ENCODE peak calls at places on chromosomes 4 and X, in five cellular contexts. One of them, this sample, is unnamed.

GRCh38 chr4:1376391-1376840 is 29.4 kb downstream of the UVSSA start:
- DNase-seq in hepatocyte: no peak
- DNase-seq in H9: no peak
- DNase-seq in OCI-LY7: no peak
- DNase-seq in mammary epithelial cell: no peak
- DNase-seq in this sample: no peak

GRCh38 chr4:148986951-148987350 is 544.7 kb upstream of the NR3C2 start:
- DNase-seq in hepatocyte: no peak
- DNase-seq in H9: no peak
- DNase-seq in OCI-LY7: no peak
- DNase-seq in mammary epithelial cell: peak
- DNase-seq in this sample: no peak

GRCh38 chr4:82423245-82424054 is 6.8 kb downstream of the HNRNPDL start:
- DNase-seq in hepatocyte: no peak
- DNase-seq in H9: no peak
- DNase-seq in OCI-LY7: no peak
- DNase-seq in mammary epithelial cell: peak
- DNase-seq in this sample: no peak

GRCh38 chr4:90328558-90328957 is 201.4 kb downstream of the CCSER1 start:
- DNase-seq in hepatocyte: peak
- DNase-seq in H9: no peak
- DNase-seq in OCI-LY7: no peak
- DNase-seq in mammary epithelial cell: peak
- DNase-seq in this sample: no peak

GRCh38 chr4:100986360-100986868 is 360.9 kb downstream of the PPP3CA start:
- DNase-seq in hepatocyte: peak
- DNase-seq in H9: peak
- DNase-seq in OCI-LY7: no peak
- DNase-seq in mammary epithelial cell: no peak
- DNase-seq in this sample: no peak

GRCh38 chrX:3728454-3728853 is 15.0 kb upstream of the PRKX start:
- DNase-seq in hepatocyte: no peak
- DNase-seq in H9: no peak
- DNase-seq in OCI-LY7: no peak
- DNase-seq in mammary epithelial cell: no peak
- DNase-seq in this sample: no peak

GRCh38 chr4:74292111-74292870 is 16.0 kb upstream of the EPGN start:
- DNase-seq in hepatocyte: no peak
- DNase-seq in H9: no peak
- DNase-seq in OCI-LY7: no peak
- DNase-seq in mammary epithelial cell: peak
- DNase-seq in this sample: no peak

GRCh38 chrX:129984196-129984962 is 1.9 kb downstream of the BCORL1 start:
- DNase-seq in hepatocyte: peak
- DNase-seq in H9: peak
- DNase-seq in OCI-LY7: peak
- DNase-seq in mammary epithelial cell: no peak
- DNase-seq in this sample: peak

GRCh38 chr4:78960926-78961325 is 21.7 kb upstream of the PAQR3 start:
- DNase-seq in hepatocyte: no peak
- DNase-seq in H9: no peak
- DNase-seq in OCI-LY7: no peak
- DNase-seq in mammary epithelial cell: no peak
- DNase-seq in this sample: no peak

GRCh38 chr4:141131738-141132688 is 1.3 kb downstream of the RNF150 start:
- DNase-seq in hepatocyte: peak
- DNase-seq in H9: peak
- DNase-seq in OCI-LY7: no peak
- DNase-seq in mammary epithelial cell: peak
- DNase-seq in this sample: no peak

GRCh38 chr4:7391637-7392437 is 42.9 kb downstream of the PSAPL1 start:
- DNase-seq in hepatocyte: no peak
- DNase-seq in H9: peak
- DNase-seq in OCI-LY7: no peak
- DNase-seq in mammary epithelial cell: no peak
- DNase-seq in this sample: no peak

GRCh38 chr4:145299380-145300076 is 119.1 kb upstream of the OTUD4 start:
- DNase-seq in hepatocyte: no peak
- DNase-seq in H9: no peak
- DNase-seq in OCI-LY7: peak
- DNase-seq in mammary epithelial cell: peak
- DNase-seq in this sample: peak

GRCh38 chrX:134803551-134804183 is 145.4 kb upstream of the PLAC1 start:
- DNase-seq in hepatocyte: no peak
- DNase-seq in H9: no peak
- DNase-seq in OCI-LY7: no peak
- DNase-seq in mammary epithelial cell: no peak
- DNase-seq in this sample: no peak

GRCh38 chrX:84170931-84171330 is 17.1 kb downstream of the RPS6KA6 start:
- DNase-seq in hepatocyte: no peak
- DNase-seq in H9: no peak
- DNase-seq in OCI-LY7: no peak
- DNase-seq in mammary epithelial cell: no peak
- DNase-seq in this sample: no peak

GRCh38 chr4:2723751-2724150 is 32.4 kb downstream of the TNIP2 start:
- DNase-seq in hepatocyte: no peak
- DNase-seq in H9: no peak
- DNase-seq in OCI-LY7: no peak
- DNase-seq in mammary epithelial cell: no peak
- DNase-seq in this sample: no peak

GRCh38 chr4:106238819-106239420 is 77.1 kb downstream of the TBCK start:
- DNase-seq in hepatocyte: peak
- DNase-seq in H9: peak
- DNase-seq in OCI-LY7: peak
- DNase-seq in mammary epithelial cell: peak
- DNase-seq in this sample: peak

GRCh38 chr4:1522606-1523005 is 116.4 kb upstream of the NKX1-1 start:
- DNase-seq in hepatocyte: no peak
- DNase-seq in H9: no peak
- DNase-seq in OCI-LY7: no peak
- DNase-seq in mammary epithelial cell: no peak
- DNase-seq in this sample: no peak

GRCh38 chr4:115770046-115770543 is 656.7 kb upstream of the NDST4 start:
- DNase-seq in hepatocyte: no peak
- DNase-seq in H9: no peak
- DNase-seq in OCI-LY7: no peak
- DNase-seq in mammary epithelial cell: no peak
- DNase-seq in this sample: no peak

GRCh38 chr4:168945291-168945690 is 64.8 kb downstream of the CBR4 start:
- DNase-seq in hepatocyte: no peak
- DNase-seq in H9: no peak
- DNase-seq in OCI-LY7: no peak
- DNase-seq in mammary epithelial cell: no peak
- DNase-seq in this sample: no peak

GRCh38 chr4:87375719-87376291 is 15.2 kb downstream of the HSD17B11 start:
- DNase-seq in hepatocyte: peak
- DNase-seq in H9: no peak
- DNase-seq in OCI-LY7: peak
- DNase-seq in mammary epithelial cell: peak
- DNase-seq in this sample: no peak

GRCh38 chr4:44725861-44726820 is at the start of gene GNPDA2:
- DNase-seq in hepatocyte: peak
- DNase-seq in H9: peak
- DNase-seq in OCI-LY7: peak
- DNase-seq in mammary epithelial cell: peak
- DNase-seq in this sample: peak

GRCh38 chr4:130110760-130111159 is 1014.8 kb downstream of the C4orf33 start:
- DNase-seq in hepatocyte: no peak
- DNase-seq in H9: no peak
- DNase-seq in OCI-LY7: no peak
- DNase-seq in mammary epithelial cell: no peak
- DNase-seq in this sample: no peak

GRCh38 chrX:115582035-115582870 is 21.3 kb downstream of the PLS3 start:
- DNase-seq in hepatocyte: no peak
- DNase-seq in H9: no peak
- DNase-seq in OCI-LY7: no peak
- DNase-seq in mammary epithelial cell: peak
- DNase-seq in this sample: no peak

GRCh38 chrX:9515464-9515863 is 50.6 kb downstream of the TBL1X start:
- DNase-seq in hepatocyte: no peak
- DNase-seq in H9: no peak
- DNase-seq in OCI-LY7: no peak
- DNase-seq in mammary epithelial cell: no peak
- DNase-seq in this sample: no peak

GRCh38 chrX:102154218-102154860 is 1.4 kb downstream of the BEX5 start:
- DNase-seq in hepatocyte: no peak
- DNase-seq in H9: peak
- DNase-seq in OCI-LY7: no peak
- DNase-seq in mammary epithelial cell: no peak
- DNase-seq in this sample: no peak

GRCh38 chrX:102154900-102155805 is 624 bp downstream of the BEX5 start:
- DNase-seq in hepatocyte: no peak
- DNase-seq in H9: peak
- DNase-seq in OCI-LY7: no peak
- DNase-seq in mammary epithelial cell: no peak
- DNase-seq in this sample: no peak

GRCh38 chrX:102155806-102156179 is at the start of gene BEX5:
- DNase-seq in hepatocyte: peak
- DNase-seq in H9: peak
- DNase-seq in OCI-LY7: no peak
- DNase-seq in mammary epithelial cell: no peak
- DNase-seq in this sample: no peak
- H2AFZ ChIP-seq in hepatocyte: no peak
- H2AFZ ChIP-seq in H9: no peak
- H2AFZ ChIP-seq in OCI-LY7: no peak
- H2AFZ ChIP-seq in mammary epithelial cell: peak
- H2AFZ ChIP-seq in this sample: no peak

DNA sequence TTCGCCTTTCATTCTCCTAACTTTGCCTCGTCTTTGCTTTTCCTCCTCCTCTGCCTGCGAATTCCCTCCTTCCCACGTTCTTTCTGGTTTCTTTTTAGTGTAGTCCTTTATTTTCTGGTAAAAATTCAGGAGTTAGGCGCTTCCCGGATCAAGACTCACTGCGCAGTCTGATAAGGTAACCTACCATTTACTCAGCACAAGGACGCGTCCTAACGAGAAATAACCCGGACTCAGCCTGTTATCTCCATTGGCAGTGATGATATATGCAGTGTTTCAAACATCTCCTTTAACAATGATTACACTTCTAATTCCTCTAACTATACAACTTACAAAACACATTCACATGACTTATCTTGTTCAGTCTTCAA is 357 bp upstream of the ETNPPL start:
- DNase-seq in hepatocyte: no peak
- DNase-seq in H9: no peak
- DNase-seq in OCI-LY7: no peak
- DNase-seq in mammary epithelial cell: no peak
- DNase-seq in this sample: no peak
- H2AFZ ChIP-seq in hepatocyte: peak
- H2AFZ ChIP-seq in H9: peak
- H2AFZ ChIP-seq in OCI-LY7: no peak
- H2AFZ ChIP-seq in mammary epithelial cell: peak
- H2AFZ ChIP-seq in this sample: no peak

GRCh38 chrX:108032944-108033343 is 11.9 kb upstream of the VSIG1 start:
- DNase-seq in hepatocyte: no peak
- DNase-seq in H9: no peak
- DNase-seq in OCI-LY7: no peak
- DNase-seq in mammary epithelial cell: no peak
- DNase-seq in this sample: no peak

GRCh38 chrX:108025954-108026616 is 18.8 kb upstream of the VSIG1 start:
- DNase-seq in hepatocyte: no peak
- DNase-seq in H9: no peak
- DNase-seq in OCI-LY7: no peak
- DNase-seq in mammary epithelial cell: no peak
- DNase-seq in this sample: no peak

GRCh38 chrX:108033890-108034289 is 11.0 kb upstream of the VSIG1 start:
- DNase-seq in hepatocyte: no peak
- DNase-seq in H9: no peak
- DNase-seq in OCI-LY7: no peak
- DNase-seq in mammary epithelial cell: no peak
- DNase-seq in this sample: no peak

GRCh38 chrX:108029928-108030711 is 14.7 kb upstream of the VSIG1 start:
- DNase-seq in hepatocyte: no peak
- DNase-seq in H9: no peak
- DNase-seq in OCI-LY7: no peak
- DNase-seq in mammary epithelial cell: no peak
- DNase-seq in this sample: no peak

DNA sequence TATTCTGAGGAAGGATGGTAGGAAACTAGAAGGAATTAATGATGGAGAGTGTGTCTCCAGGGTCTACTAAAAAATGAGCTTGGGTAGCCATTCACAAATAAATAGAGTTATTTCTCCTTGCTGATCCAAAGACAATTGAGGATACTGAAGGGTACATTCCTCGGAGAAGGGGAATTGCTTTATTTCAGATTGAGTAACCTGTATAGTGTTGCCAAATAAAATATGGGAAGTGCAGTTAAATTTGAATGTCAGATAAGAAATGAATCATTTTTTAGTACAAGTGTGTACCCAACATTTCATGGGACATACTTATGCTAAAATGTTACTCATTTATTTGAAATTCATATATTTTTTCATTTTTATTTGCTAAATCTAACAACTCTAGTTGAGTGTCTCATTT is 16.0 kb upstream of the VSIG1 start:
- DNase-seq in hepatocyte: no peak
- DNase-seq in H9: no peak
- DNase-seq in OCI-LY7: no peak
- DNase-seq in mammary epithelial cell: no peak
- DNase-seq in this sample: no peak
- H2AFZ ChIP-seq in hepatocyte: no peak
- H2AFZ ChIP-seq in H9: no peak
- H2AFZ ChIP-seq in OCI-LY7: no peak
- H2AFZ ChIP-seq in mammary epithelial cell: no peak
- H2AFZ ChIP-seq in this sample: no peak

DNA sequence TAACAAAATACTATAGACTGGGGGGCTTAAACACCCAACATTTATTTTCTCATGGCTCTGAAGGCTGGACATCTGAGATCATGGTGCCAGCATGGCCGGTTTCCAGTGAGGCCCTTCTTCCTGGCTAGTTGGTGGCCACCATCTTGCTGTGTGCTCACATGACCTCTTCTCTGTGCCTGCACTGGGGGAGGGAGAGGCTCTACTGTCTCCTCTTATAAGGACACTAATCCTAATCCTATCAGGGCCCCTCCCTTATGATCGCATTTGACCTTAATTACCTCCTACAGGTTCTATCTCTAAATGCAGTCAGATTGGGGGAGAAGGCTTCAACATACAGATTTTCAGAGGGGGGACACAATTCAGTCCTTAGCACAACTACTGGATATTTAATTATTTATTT is 12.7 kb downstream of the CC2D2A start:
- DNase-seq in hepatocyte: no peak
- DNase-seq in H9: no peak
- DNase-seq in OCI-LY7: no peak
- DNase-seq in mammary epithelial cell: no peak
- DNase-seq in this sample: no peak
- H2AFZ ChIP-seq in hepatocyte: no peak
- H2AFZ ChIP-seq in H9: no peak
- H2AFZ ChIP-seq in OCI-LY7: no peak
- H2AFZ ChIP-seq in mammary epithelial cell: no peak
- H2AFZ ChIP-seq in this sample: no peak

GRCh38 chr4:126779001-126779400 is 853.8 kb upstream of the INTU start:
- DNase-seq in hepatocyte: no peak
- DNase-seq in H9: no peak
- DNase-seq in OCI-LY7: no peak
- DNase-seq in mammary epithelial cell: no peak
- DNase-seq in this sample: no peak
- H2AFZ ChIP-seq in hepatocyte: no peak
- H2AFZ ChIP-seq in H9: no peak
- H2AFZ ChIP-seq in OCI-LY7: no peak
- H2AFZ ChIP-seq in mammary epithelial cell: no peak
- H2AFZ ChIP-seq in this sample: no peak

This sample was measured in DND-41.